ENCODE peak calls at places on chromosomes 13 and 19, in four cellular contexts. S, E, X and O are unnamed samples.

GRCh38 chr13:22801402-22802003 is 379.3 kb upstream of the SGCG start:
- DNase-seq in S (no peak), E (no peak), X (no peak), O (no peak)

GRCh38 chr13:46592410-46592809 is 39.4 kb downstream of the LRCH1 start:
- DNase-seq in S (no peak), E (no peak), X (no peak), O (no peak)

GRCh38 chr19:2612619-2613249 is 89.8 kb downstream of the GNG7 start:
- DNase-seq in S (no peak), E (no peak), X (peak), O (no peak)

GRCh38 chr19:12668937-12669271 is 2.3 kb downstream of the WDR83 start:
- DNase-seq in S (peak), E (no peak), X (no peak), O (peak)

GRCh38 chr19:18894254-18895037 is 1.5 kb downstream of the CERS1 start:
- DNase-seq in S (no peak), E (no peak), X (no peak), O (no peak)

GRCh38 chr19:35013820-35014754 is 14.0 kb downstream of the GRAMD1A start:
- DNase-seq in S (peak), E (no peak), X (no peak), O (peak)

GRCh38 chr13:45361596-45362206 is 20.7 kb upstream of the TPT1 start:
- DNase-seq in S (no peak), E (no peak), X (no peak), O (no peak)

GRCh38 chr13:112885782-112886268 is 83.2 kb upstream of the MCF2L start:
- DNase-seq in S (no peak), E (peak), X (peak), O (no peak)

GRCh38 chr13:24905242-24905641 is 141.3 kb downstream of the RNF17 start:
- DNase-seq in S (no peak), E (peak), X (no peak), O (no peak)

GRCh38 chr19:5154799-5155426 is 185.7 kb downstream of the PTPRS start:
- DNase-seq in S (no peak), E (no peak), X (peak), O (no peak)

GRCh38 chr13:48562296-48563066 is 29.6 kb upstream of the RCBTB2 start:
- DNase-seq in S (peak), E (no peak), X (no peak), O (peak)

GRCh38 chr13:112248909-112249592 is 127.1 kb upstream of the SPACA7 start:
- DNase-seq in S (no peak), E (no peak), X (peak), O (no peak)

GRCh38 chr13:45122941-45123340 is 2.6 kb downstream of the GTF2F2 start:
- DNase-seq in S (no peak), E (no peak), X (no peak), O (no peak)

GRCh38 chr13:48151766-48152165 is 56.9 kb upstream of the MED4 start:
- DNase-seq in S (no peak), E (no peak), X (no peak), O (no peak)

GRCh38 chr19:13588953-13589833 is 82.9 kb upstream of the CACNA1A start:
- DNase-seq in S (peak), E (no peak), X (peak), O (peak)

GRCh38 chr19:51083181-51083580 is 494 bp upstream of the KLK14 start:
- DNase-seq in S (no peak), E (no peak), X (no peak), O (no peak)

GRCh38 chr13:100389617-100390016 is 199.0 kb downstream of the GGACT start:
- DNase-seq in S (no peak), E (no peak), X (no peak), O (no peak)

GRCh38 chr13:35131471-35131870 is 189.4 kb downstream of the NBEA start:
- DNase-seq in S (no peak), E (no peak), X (no peak), O (no peak)

GRCh38 chr19:50695251-50696064 is 24.1 kb downstream of the SHANK1 start:
- DNase-seq in S (no peak), E (no peak), X (no peak), O (no peak)

GRCh38 chr19:42283248-42284065 is 14.4 kb downstream of the CIC start:
- DNase-seq in S (peak), E (peak), X (peak), O (peak)

GRCh38 chr19:16019691-16020448 is 56.4 kb upstream of the TPM4 start:
- DNase-seq in S (no peak), E (no peak), X (no peak), O (no peak)

GRCh38 chr19:2188708-2189385 is 25.1 kb downstream of the DOT1L start:
- DNase-seq in S (no peak), E (no peak), X (no peak), O (no peak)

GRCh38 chr19:10093295-10094186 is 7.4 kb downstream of the SHFL start:
- DNase-seq in S (no peak), E (no peak), X (no peak), O (no peak)

GRCh38 chr13:27279506-27279905 is 8.9 kb downstream of the RASL11A start:
- DNase-seq in S (no peak), E (no peak), X (no peak), O (no peak)

GRCh38 chr19:16915135-16915534 is 26.3 kb downstream of the F2RL3 start:
- DNase-seq in S (no peak), E (no peak), X (no peak), O (no peak)

GRCh38 chr13:47929156-47929555 is 71.9 kb downstream of the SUCLA2 start:
- DNase-seq in S (no peak), E (no peak), X (no peak), O (no peak)

GRCh38 chr19:51751655-51752054 is at the start of gene FPR1:
- DNase-seq in S (no peak), E (no peak), X (no peak), O (no peak)

GRCh38 chr13:113437408-113438010 is 15.8 kb downstream of the ADPRHL1 start:
- DNase-seq in S (no peak), E (no peak), X (peak), O (no peak)

GRCh38 chr19:16261584-16262370 is 62.8 kb upstream of the KLF2 start:
- DNase-seq in S (no peak), E (no peak), X (no peak), O (no peak)

GRCh38 chr13:40113644-40114304 is 458.3 kb downstream of the COG6 start:
- DNase-seq in S (no peak), E (peak), X (no peak), O (no peak)

GRCh38 chr13:29077051-29077813 is 257.1 kb downstream of the MTUS2 start:
- DNase-seq in S (no peak), E (no peak), X (no peak), O (no peak)

GRCh38 chr19:19422156-19422555 is 16.7 kb downstream of the GATAD2A start:
- DNase-seq in S (no peak), E (no peak), X (no peak), O (no peak)

GRCh38 chr19:55165952-55166529 is 372 bp downstream of the DNAAF3 start:
- DNase-seq in S (no peak), E (no peak), X (peak), O (peak)

GRCh38 chr19:31675187-31675913 is 326.1 kb upstream of the TSHZ3 start:
- DNase-seq in S (no peak), E (peak), X (peak), O (no peak)

GRCh38 chr19:37997911-37998344 is 90.9 kb downstream of the SIPA1L3 start:
- DNase-seq in S (no peak), E (peak), X (no peak), O (no peak)

GRCh38 chr13:97333983-97334382 is 100.0 kb upstream of the RAP2A start:
- DNase-seq in S (no peak), E (no peak), X (no peak), O (no peak)

GRCh38 chr19:7516281-7516862 is 469 bp downstream of the ZNF358 start:
- DNase-seq in S (no peak), E (no peak), X (no peak), O (no peak)

GRCh38 chr13:40116008-40116407 is 460.5 kb downstream of the COG6 start:
- DNase-seq in S (no peak), E (peak), X (peak), O (peak)

GRCh38 chr13:79724348-79725103 is 243.6 kb downstream of the NDFIP2 start:
- DNase-seq in S (no peak), E (no peak), X (no peak), O (no peak)